ENCODE peak calls at places on chromosomes 2 and 18, in seven cellular contexts. One of them, this sample, is unnamed. For H3K9me3, the result is how much of the 10 kb centered on the place peaks cover.

GRCh38 chr2:199329466-199329865 is 128.3 kb downstream of the SATB2 start:
- DNase-seq in fibroblast of lung: peak
- DNase-seq in lower lobe of right lung: no peak
- DNase-seq in prostate gland: no peak
- DNase-seq in PC-9: no peak
- DNase-seq in DND-41: no peak
- DNase-seq in stomach: no peak
- DNase-seq in this sample: no peak

GRCh38 chr2:13558368-13558767 is 841.6 kb downstream of the TRIB2 start:
- DNase-seq in stomach: no peak
- DNase-seq in DND-41: no peak
- DNase-seq in lower lobe of right lung: no peak
- DNase-seq in fibroblast of lung: peak
- DNase-seq in PC-9: peak
- DNase-seq in prostate gland: no peak
- DNase-seq in this sample: no peak

GRCh38 chr18:30280861-30281470 is 761.6 kb downstream of the DSC3 start:
- DNase-seq in PC-9: peak
- DNase-seq in lower lobe of right lung: no peak
- DNase-seq in DND-41: peak
- DNase-seq in fibroblast of lung: peak
- DNase-seq in stomach: no peak
- DNase-seq in prostate gland: peak
- DNase-seq in this sample: peak

GRCh38 chr2:118095610-118096009 is 7.3 kb downstream of the INSIG2 start:
- DNase-seq in lower lobe of right lung: no peak
- DNase-seq in DND-41: no peak
- DNase-seq in prostate gland: no peak
- DNase-seq in PC-9: no peak
- DNase-seq in stomach: no peak
- DNase-seq in fibroblast of lung: no peak
- DNase-seq in this sample: no peak

GRCh38 chr18:21897811-21898210 is 157.2 kb downstream of the MIB1 start:
- DNase-seq in fibroblast of lung: peak
- DNase-seq in PC-9: peak
- DNase-seq in stomach: peak
- DNase-seq in prostate gland: peak
- DNase-seq in DND-41: peak
- DNase-seq in lower lobe of right lung: no peak
- DNase-seq in this sample: peak

GRCh38 chr18:48848641-48849143 is 102.1 kb downstream of the SMAD7 start:
- DNase-seq in prostate gland: peak
- DNase-seq in fibroblast of lung: no peak
- DNase-seq in PC-9: peak
- DNase-seq in DND-41: no peak
- DNase-seq in lower lobe of right lung: no peak
- DNase-seq in stomach: no peak
- DNase-seq in this sample: no peak

GRCh38 chr2:176281267-176281666 is 12.0 kb downstream of the MTX2 start:
- DNase-seq in stomach: no peak
- DNase-seq in fibroblast of lung: no peak
- DNase-seq in DND-41: no peak
- DNase-seq in prostate gland: no peak
- DNase-seq in lower lobe of right lung: no peak
- DNase-seq in PC-9: no peak
- DNase-seq in this sample: no peak

GRCh38 chr2:26395394-26395793 is 6.3 kb upstream of the DRC1 start:
- DNase-seq in stomach: no peak
- DNase-seq in DND-41: no peak
- DNase-seq in prostate gland: no peak
- DNase-seq in fibroblast of lung: no peak
- DNase-seq in lower lobe of right lung: no peak
- DNase-seq in PC-9: no peak
- DNase-seq in this sample: no peak

GRCh38 chr2:215215637-215216036 is 77.2 kb upstream of the ABCA12 start:
- DNase-seq in PC-9: no peak
- DNase-seq in stomach: no peak
- DNase-seq in prostate gland: no peak
- DNase-seq in fibroblast of lung: no peak
- DNase-seq in lower lobe of right lung: no peak
- DNase-seq in DND-41: no peak
- DNase-seq in this sample: no peak

GRCh38 chr2:170243118-170243837 is 65.3 kb downstream of the MYO3B start:
- DNase-seq in lower lobe of right lung: no peak
- DNase-seq in stomach: no peak
- DNase-seq in PC-9: no peak
- DNase-seq in DND-41: no peak
- DNase-seq in fibroblast of lung: no peak
- DNase-seq in prostate gland: no peak
- DNase-seq in this sample: no peak

GRCh38 chr2:230172156-230172555 is 47.6 kb downstream of the SP110 start:
- DNase-seq in fibroblast of lung: no peak
- DNase-seq in DND-41: no peak
- DNase-seq in stomach: no peak
- DNase-seq in prostate gland: no peak
- DNase-seq in lower lobe of right lung: no peak
- DNase-seq in PC-9: no peak
- DNase-seq in this sample: no peak

GRCh38 chr18:77181950-77182707 is 49.5 kb upstream of the MBP start:
- DNase-seq in PC-9: no peak
- DNase-seq in fibroblast of lung: no peak
- DNase-seq in lower lobe of right lung: no peak
- DNase-seq in prostate gland: no peak
- DNase-seq in DND-41: no peak
- DNase-seq in stomach: no peak
- DNase-seq in this sample: no peak

GRCh38 chr2:29810956-29811355 is 110.4 kb downstream of the ALK start:
- DNase-seq in stomach: no peak
- DNase-seq in PC-9: no peak
- DNase-seq in DND-41: no peak
- DNase-seq in lower lobe of right lung: no peak
- DNase-seq in fibroblast of lung: no peak
- DNase-seq in prostate gland: no peak
- DNase-seq in this sample: no peak

GRCh38 chr18:28728891-28729290 is 552.0 kb upstream of the CDH2 start:
- DNase-seq in PC-9: no peak
- DNase-seq in lower lobe of right lung: no peak
- DNase-seq in stomach: no peak
- DNase-seq in fibroblast of lung: no peak
- DNase-seq in prostate gland: no peak
- DNase-seq in DND-41: no peak
- DNase-seq in this sample: no peak

GRCh38 chr2:227789803-227790202 is 23.8 kb upstream of the CCL20 start:
- DNase-seq in prostate gland: no peak
- DNase-seq in fibroblast of lung: peak
- DNase-seq in DND-41: no peak
- DNase-seq in stomach: no peak
- DNase-seq in PC-9: no peak
- DNase-seq in lower lobe of right lung: no peak
- DNase-seq in this sample: no peak

GRCh38 chr2:128378231-128379020 is 59.8 kb upstream of the HS6ST1 start:
- DNase-seq in lower lobe of right lung: peak
- DNase-seq in DND-41: no peak
- DNase-seq in fibroblast of lung: no peak
- DNase-seq in PC-9: no peak
- DNase-seq in prostate gland: no peak
- DNase-seq in stomach: peak
- DNase-seq in this sample: no peak

GRCh38 chr2:28683100-28683706 is 68.4 kb upstream of the PPP1CB start:
- DNase-seq in PC-9: peak
- DNase-seq in stomach: peak
- DNase-seq in fibroblast of lung: peak
- DNase-seq in lower lobe of right lung: peak
- DNase-seq in prostate gland: peak
- DNase-seq in DND-41: no peak
- DNase-seq in this sample: peak

GRCh38 chr18:54888933-54889332 is 60.7 kb downstream of the RAB27B start:
- DNase-seq in PC-9: no peak
- DNase-seq in lower lobe of right lung: no peak
- DNase-seq in stomach: no peak
- DNase-seq in fibroblast of lung: peak
- DNase-seq in DND-41: no peak
- DNase-seq in prostate gland: no peak
- DNase-seq in this sample: no peak

GRCh38 chr2:99615247-99615771 is 125.5 kb upstream of the REV1 start:
- DNase-seq in PC-9: peak
- DNase-seq in fibroblast of lung: no peak
- DNase-seq in prostate gland: no peak
- DNase-seq in lower lobe of right lung: no peak
- DNase-seq in DND-41: no peak
- DNase-seq in stomach: no peak
- DNase-seq in this sample: no peak

GRCh38 chr2:16057661-16058060 is 117.3 kb downstream of the MYCN start:
- DNase-seq in prostate gland: no peak
- DNase-seq in PC-9: no peak
- DNase-seq in stomach: no peak
- DNase-seq in DND-41: no peak
- DNase-seq in lower lobe of right lung: no peak
- DNase-seq in fibroblast of lung: no peak
- DNase-seq in this sample: no peak

GRCh38 chr2:119790466-119790865 is 30.7 kb downstream of the PTPN4 start:
- DNase-seq in prostate gland: no peak
- DNase-seq in stomach: no peak
- DNase-seq in lower lobe of right lung: no peak
- DNase-seq in DND-41: no peak
- DNase-seq in PC-9: no peak
- DNase-seq in fibroblast of lung: no peak
- DNase-seq in this sample: no peak
- H3K9me3 ChIP-seq in prostate gland: under half
- H3K9me3 ChIP-seq in stomach: under half
- H3K9me3 ChIP-seq in lower lobe of right lung: under half
- H3K9me3 ChIP-seq in DND-41: half or more
- H3K9me3 ChIP-seq in PC-9: under half
- H3K9me3 ChIP-seq in fibroblast of lung: under half
- H3K9me3 ChIP-seq in this sample: under half

GRCh38 chr2:231458368-231458767 is 5.9 kb downstream of the NCL start:
- DNase-seq in prostate gland: no peak
- DNase-seq in fibroblast of lung: no peak
- DNase-seq in PC-9: no peak
- DNase-seq in stomach: no peak
- DNase-seq in lower lobe of right lung: no peak
- DNase-seq in DND-41: no peak
- DNase-seq in this sample: no peak

GRCh38 chr2:231462729-231463465 is 1.4 kb downstream of the NCL start:
- DNase-seq in DND-41: no peak
- DNase-seq in fibroblast of lung: no peak
- DNase-seq in stomach: no peak
- DNase-seq in prostate gland: no peak
- DNase-seq in PC-9: no peak
- DNase-seq in lower lobe of right lung: no peak
- DNase-seq in this sample: no peak

GRCh38 chr2:231463698-231464575 is at the start of gene NCL:
- DNase-seq in DND-41: peak
- DNase-seq in prostate gland: peak
- DNase-seq in stomach: peak
- DNase-seq in lower lobe of right lung: peak
- DNase-seq in PC-9: peak
- DNase-seq in fibroblast of lung: peak
- DNase-seq in this sample: peak

GRCh38 chr2:231460073-231460861 is 4.0 kb downstream of the NCL start:
- DNase-seq in lower lobe of right lung: no peak
- DNase-seq in PC-9: no peak
- DNase-seq in stomach: no peak
- DNase-seq in prostate gland: no peak
- DNase-seq in DND-41: no peak
- DNase-seq in fibroblast of lung: no peak
- DNase-seq in this sample: no peak

DNA sequence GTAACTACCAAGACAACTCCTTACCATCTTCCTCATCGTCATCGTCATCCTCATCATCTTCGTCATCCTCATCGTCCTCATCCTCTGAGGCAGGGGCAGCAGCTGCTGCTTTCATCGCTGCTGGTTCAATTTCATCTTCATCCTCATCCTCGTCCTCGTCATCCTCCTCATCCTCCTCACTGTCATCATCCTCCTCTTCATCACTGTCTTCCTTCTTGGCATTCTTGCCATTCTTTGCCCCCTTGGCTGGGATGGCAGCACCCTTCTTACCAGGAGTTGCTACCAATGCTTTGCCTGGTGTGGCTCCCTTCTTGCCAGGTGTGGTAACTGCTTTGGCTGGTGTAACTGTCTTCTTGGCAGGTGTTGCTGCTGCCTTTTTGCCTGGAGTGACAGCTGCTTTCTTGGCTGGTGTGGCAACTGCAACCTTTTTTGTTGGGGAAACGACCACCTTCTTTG is 2.7 kb downstream of the NCL start:
- DNase-seq in stomach: no peak
- DNase-seq in DND-41: no peak
- DNase-seq in fibroblast of lung: no peak
- DNase-seq in PC-9: no peak
- DNase-seq in lower lobe of right lung: no peak
- DNase-seq in prostate gland: no peak
- DNase-seq in this sample: no peak
- H3K4me3 ChIP-seq in stomach: peak
- H3K4me3 ChIP-seq in DND-41: peak
- H3K4me3 ChIP-seq in fibroblast of lung: peak
- H3K4me3 ChIP-seq in PC-9: no peak
- H3K4me3 ChIP-seq in lower lobe of right lung: no peak
- H3K4me3 ChIP-seq in prostate gland: no peak
- H3K4me3 ChIP-seq in this sample: no peak

GRCh38 chr2:204988836-204989235 is 443.6 kb downstream of the PARD3B start:
- DNase-seq in DND-41: no peak
- DNase-seq in prostate gland: no peak
- DNase-seq in lower lobe of right lung: no peak
- DNase-seq in stomach: no peak
- DNase-seq in fibroblast of lung: no peak
- DNase-seq in PC-9: no peak
- DNase-seq in this sample: no peak
- H3K9me3 ChIP-seq in DND-41: under half
- H3K9me3 ChIP-seq in prostate gland: under half
- H3K9me3 ChIP-seq in lower lobe of right lung: under half
- H3K9me3 ChIP-seq in stomach: under half
- H3K9me3 ChIP-seq in fibroblast of lung: under half
- H3K9me3 ChIP-seq in PC-9: under half
- H3K9me3 ChIP-seq in this sample: under half

DNA sequence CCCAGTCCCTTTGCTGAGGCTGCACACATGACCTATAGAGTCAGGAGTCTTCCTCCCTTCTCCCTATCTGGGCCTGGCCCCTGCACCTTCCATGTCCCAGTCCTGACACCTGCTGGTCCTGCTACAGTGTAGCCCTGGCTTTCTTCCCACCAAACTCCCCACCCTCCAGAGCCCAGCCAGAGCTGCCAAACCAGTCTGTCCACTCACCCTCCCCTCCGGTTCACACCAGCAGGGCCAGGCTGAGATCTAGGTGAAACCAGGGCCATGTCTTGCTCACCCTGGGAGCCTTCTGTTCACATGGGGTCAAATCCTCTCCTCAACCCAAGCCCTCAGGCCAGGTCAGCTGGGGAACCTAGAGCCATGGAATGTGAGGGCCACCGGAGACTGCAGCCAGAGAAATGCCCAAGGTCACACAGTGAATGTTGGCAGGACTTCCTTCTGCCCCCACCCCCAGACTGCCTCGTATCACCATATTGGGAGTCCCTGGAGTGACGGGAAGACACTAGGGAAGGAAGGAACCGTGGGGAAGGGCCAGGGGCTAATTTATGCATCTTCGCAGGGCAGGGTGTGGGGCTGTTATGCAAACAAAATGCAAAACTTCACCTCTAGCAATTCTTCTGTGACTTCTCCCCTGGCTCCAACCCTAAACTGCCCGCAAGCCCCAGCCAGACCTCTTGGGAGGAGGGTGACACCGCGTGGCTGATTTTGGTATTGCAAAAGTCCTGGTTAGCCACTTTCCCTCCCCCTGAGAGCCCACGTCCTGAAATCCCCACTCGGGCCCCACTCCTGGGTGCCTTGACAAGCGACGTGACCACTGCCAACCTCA is 14.6 kb downstream of the TNS1 start:
- DNase-seq in lower lobe of right lung: peak
- DNase-seq in DND-41: peak
- DNase-seq in fibroblast of lung: peak
- DNase-seq in PC-9: peak
- DNase-seq in stomach: peak
- DNase-seq in prostate gland: peak
- DNase-seq in this sample: peak
- H3K4me3 ChIP-seq in lower lobe of right lung: no peak
- H3K4me3 ChIP-seq in DND-41: no peak
- H3K4me3 ChIP-seq in fibroblast of lung: no peak
- H3K4me3 ChIP-seq in PC-9: no peak
- H3K4me3 ChIP-seq in stomach: peak
- H3K4me3 ChIP-seq in prostate gland: no peak
- H3K4me3 ChIP-seq in this sample: no peak

This sample was measured in mucosa of descending colon.